ENCODE peak calls at places on chromosomes 13 and 19, in six cellular contexts. Q, U, J, Z, L and K are unnamed samples.
A peak's percentile ranks its signal among the peaks of the same experiment; 100 is the strongest.

GRCh38 chr19:1855828-1856255 is 7.5 kb downstream of the KLF16 start:
- DNase-seq in Q (no peak), Z (no peak), U (no peak), L (no peak), J (no peak), K (no peak)

GRCh38 chr13:60431108-60431700 is 34.2 kb downstream of the TDRD3 start:
- DNase-seq in Z (no peak), L (no peak), J (no peak), Q (no peak), U (no peak), K (peak; percentile 14)

GRCh38 chr19:50205681-50206138 is 2.3 kb downstream of the MYH14 start:
- DNase-seq in Q (peak; percentile 66), J (no peak), U (no peak), L (no peak), Z (no peak), K (peak; percentile 66)

GRCh38 chr13:38899581-38899980 is 91.0 kb downstream of the STOML3 start:
- DNase-seq in Z (no peak), Q (no peak), L (no peak), J (no peak), U (no peak), K (no peak)

GRCh38 chr13:96780105-96780504 is 214.2 kb downstream of the OXGR1 start:
- DNase-seq in Q (no peak), J (no peak), U (no peak), Z (no peak), L (no peak), K (no peak)

GRCh38 chr19:2315818-2316353 is 7.9 kb upstream of the LINGO3 start:
- DNase-seq in L (peak; percentile 72), J (peak; percentile 64), Z (no peak), U (no peak), Q (peak; percentile 74), K (peak; percentile 75)

GRCh38 chr19:3131168-3131567 is 4.7 kb upstream of the GNA15 start:
- DNase-seq in U (no peak), J (no peak), Q (no peak), L (no peak), Z (no peak), K (no peak)

GRCh38 chr19:17871032-17871877 is 490 bp upstream of the SLC5A5 start:
- DNase-seq in Z (no peak), J (no peak), Q (no peak), U (no peak), L (no peak), K (no peak)

GRCh38 chr13:36998624-36999041 is 507 bp downstream of the ALG5 start:
- DNase-seq in J (peak; percentile 19), U (peak; percentile 24), L (peak; percentile 26), Q (peak; percentile 39), Z (no peak), K (peak; percentile 12)

GRCh38 chr19:10719466-10719961 is 1.6 kb downstream of the DNM2 start:
- DNase-seq in Q (no peak), U (no peak), J (no peak), Z (no peak), L (no peak), K (no peak)

GRCh38 chr19:51971624-51972023 is 15.0 kb downstream of the ZNF350 start:
- DNase-seq in Z (no peak), L (no peak), J (no peak), Q (no peak), U (no peak), K (no peak)

GRCh38 chr13:39023316-39023715 is 14.6 kb downstream of the PROSER1 start:
- DNase-seq in J (no peak), U (no peak), Q (no peak), L (no peak), Z (no peak), K (no peak)

GRCh38 chr19:20923077-20923871 is at the start of gene ZNF85:
- DNase-seq in Z (peak; percentile 40), U (peak; percentile 85), Q (peak; percentile 95), L (peak; percentile 87), J (peak; percentile 89), K (peak; percentile 88)

GRCh38 chr19:1237027-1237659 is 662 bp downstream of the CBARP start:
- DNase-seq in Z (no peak), J (no peak), U (no peak), L (no peak), Q (no peak), K (no peak)

GRCh38 chr19:37979547-37980082 is 72.6 kb downstream of the SIPA1L3 start:
- DNase-seq in L (no peak), J (no peak), U (no peak), Z (no peak), Q (no peak), K (peak; percentile 58)

GRCh38 chr19:52901842-52902241 is 4.4 kb upstream of the ZNF320 start:
- DNase-seq in U (no peak), L (no peak), J (no peak), Z (no peak), Q (no peak), K (no peak)

GRCh38 chr19:54115071-54116063 is at the start of the genes PRPF31 and TFPT:
- DNase-seq in J (peak; percentile 97), Z (peak; percentile 94), L (peak; percentile 92), U (peak; percentile 99), Q (peak; percentile 98), K (peak; percentile 96)

GRCh38 chr13:48235814-48236135 is 2.8 kb downstream of the ITM2B start:
- DNase-seq in Q (no peak), J (no peak), Z (no peak), U (no peak), L (no peak), K (no peak)

GRCh38 chr19:389935-390289 is 19.0 kb downstream of the C2CD4C start:
- DNase-seq in Q (no peak), Z (no peak), U (no peak), L (no peak), J (no peak), K (no peak)

GRCh38 chr13:31972453-31972852 is 59.1 kb upstream of the FRY start:
- DNase-seq in Q (no peak), Z (no peak), J (no peak), L (no peak), U (no peak), K (no peak)

GRCh38 chr13:39767791-39768564 is 112.5 kb downstream of the COG6 start:
- DNase-seq in Z (no peak), U (no peak), J (no peak), Q (no peak), L (no peak), K (no peak)

GRCh38 chr19:14354445-14354844 is 26.8 kb upstream of the ADGRE5 start:
- DNase-seq in U (no peak), Z (no peak), L (no peak), Q (no peak), J (no peak), K (no peak)

GRCh38 chr19:54188224-54188871 is 1.0 kb downstream of the MBOAT7 start:
- DNase-seq in Q (peak; percentile 47), J (no peak), L (no peak), U (peak; percentile 43), Z (no peak), K (no peak)

GRCh38 chr19:30696514-30696913 is 324.3 kb downstream of the ZNF536 start:
- DNase-seq in U (no peak), Z (no peak), Q (no peak), J (no peak), L (no peak), K (peak; percentile 77)

GRCh38 chr13:38366954-38367645 is 17.4 kb downstream of the UFM1 start:
- DNase-seq in L (no peak), Q (no peak), J (no peak), U (no peak), Z (no peak), K (no peak)

GRCh38 chr13:51275101-51275500 is 52.9 kb downstream of the FAM124A start:
- DNase-seq in L (no peak), J (no peak), Z (no peak), U (no peak), Q (no peak), K (no peak)

GRCh38 chr13:27295096-27295495 is 24.5 kb downstream of the RASL11A start:
- DNase-seq in Q (no peak), L (no peak), J (no peak), U (no peak), Z (no peak), K (no peak)

GRCh38 chr19:16581971-16582343 is 9.7 kb upstream of the SLC35E1 start:
- DNase-seq in Q (no peak), L (no peak), Z (no peak), J (peak; percentile 67), U (no peak), K (no peak)
- H3K4me1 ChIP-seq in Q (peaks cover 41% of the 10 kb centered on the region), L (peaks cover 55% of the 10 kb centered on the region), Z (peaks cover 53% of the 10 kb centered on the region), J (peaks cover 85% of the 10 kb centered on the region), U (no peaks in the 10 kb centered on the region), K (peaks cover 66% of the 10 kb centered on the region)

GRCh38 chr19:23046743-23047142 is 43.8 kb upstream of the ZNF728 start:
- DNase-seq in U (no peak), Z (no peak), L (no peak), J (no peak), Q (no peak), K (no peak)
- H3K4me1 ChIP-seq in U (no peaks in the 10 kb centered on the region), Z (no peaks in the 10 kb centered on the region), L (no peaks in the 10 kb centered on the region), J (no peaks in the 10 kb centered on the region), Q (no peaks in the 10 kb centered on the region), K (no peaks in the 10 kb centered on the region)

GRCh38 chr19:5628470-5628869 is 5.6 kb downstream of the SAFB start:
- DNase-seq in J (no peak), Z (no peak), U (no peak), Q (no peak), L (no peak), K (no peak)

GRCh38 chr19:5625641-5626040 is 2.8 kb downstream of the SAFB start:
- DNase-seq in Q (no peak), U (no peak), L (no peak), Z (no peak), J (no peak), K (no peak)

GRCh38 chr19:5624741-5625140 is 1.9 kb downstream of the SAFB start:
- DNase-seq in Z (no peak), Q (no peak), U (no peak), L (no peak), J (no peak), K (no peak)

GRCh38 chr19:5628919-5629481 is 6.1 kb downstream of the SAFB start:
- DNase-seq in Q (no peak), U (no peak), Z (no peak), J (no peak), L (no peak), K (no peak)

GRCh38 chr19:5627395-5627904 is 4.6 kb downstream of the SAFB start:
- DNase-seq in Z (no peak), L (peak; percentile 40), J (peak; percentile 58), U (peak; percentile 36), Q (peak; percentile 56), K (no peak)
- H3K4me1 ChIP-seq in Z (peaks cover 54% of the 10 kb centered on the region), L (peaks cover 44% of the 10 kb centered on the region), J (peaks cover 79% of the 10 kb centered on the region), U (peaks cover 9% of the 10 kb centered on the region), Q (peaks cover 6% of the 10 kb centered on the region), K (peaks cover 61% of the 10 kb centered on the region)

DNA sequence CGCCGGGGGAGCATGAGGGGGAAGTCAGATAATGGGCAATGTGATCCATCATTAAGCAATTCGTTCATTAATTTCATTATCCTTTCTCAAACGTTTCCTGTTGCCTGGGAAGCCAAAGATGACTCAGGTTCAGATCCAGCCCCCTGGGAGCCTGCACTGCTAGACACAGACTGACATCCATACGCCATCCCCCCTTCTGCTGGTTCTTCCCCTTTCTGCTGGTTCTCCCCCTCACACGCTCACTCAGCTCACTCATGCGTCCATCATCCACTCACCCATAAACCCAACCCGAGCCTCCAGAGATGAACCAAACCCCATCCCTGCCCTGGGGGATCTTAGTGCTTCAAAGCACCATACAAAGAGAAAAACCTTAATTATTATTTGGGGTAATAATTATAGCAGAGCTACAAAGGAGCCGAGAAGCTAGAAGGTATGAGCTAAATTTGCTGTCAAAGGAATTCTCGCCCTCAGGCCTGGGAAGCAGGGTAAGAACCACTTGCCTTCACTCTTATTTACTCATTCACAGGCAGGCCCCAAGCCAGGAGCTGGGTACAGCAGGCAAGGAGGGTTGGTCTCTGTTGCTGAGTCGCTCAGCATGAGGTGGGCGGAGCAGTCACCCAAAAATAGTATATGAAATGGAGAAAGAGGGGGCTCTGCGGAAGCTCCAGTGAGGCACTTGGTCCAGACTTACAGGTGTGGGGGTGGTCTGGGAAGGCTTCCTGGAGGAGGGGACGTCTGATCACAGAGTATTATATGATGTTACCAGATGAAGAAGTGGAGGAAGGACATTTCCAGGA is 7.0 kb upstream of the ZNF444 start:
- DNase-seq in Z (no peak), Q (peak; percentile 70), U (no peak), L (no peak), J (no peak), K (no peak)
- H3K4me1 ChIP-seq in Z (peaks cover 15% of the 10 kb centered on the region), Q (peaks cover 8% of the 10 kb centered on the region), U (no peaks in the 10 kb centered on the region), L (peaks cover 7% of the 10 kb centered on the region), J (no peaks in the 10 kb centered on the region), K (peaks cover 51% of the 10 kb centered on the region)